ENCODE peak calls at places on chromosomes 1 and 21, in four cellular contexts. H, C, N and K are unnamed samples.

GRCh38 chr1:39080884-39081265 is 54.7 kb downstream of the NDUFS5 start:
- DNase-seq in H (no peak), C (peak; percentile 87), N (no peak), K (peak; percentile 80)

GRCh38 chr1:74857676-74858075 is 124.7 kb downstream of the TYW3 start:
- DNase-seq in H (no peak), C (no peak), N (no peak), K (no peak)

GRCh38 chr1:231359113-231359512 is 21.0 kb downstream of the SPRTN start:
- DNase-seq in H (no peak), C (no peak), N (peak; percentile 98), K (no peak)

GRCh38 chr1:44086722-44087474 is 31.7 kb upstream of the KLF17 start:
- DNase-seq in H (no peak), C (no peak), N (no peak), K (no peak)

GRCh38 chr1:43688594-43689000 is 18.7 kb upstream of the ST3GAL3 start:
- DNase-seq in H (peak; percentile 64), C (no peak), N (peak; percentile 89), K (no peak)

GRCh38 chr1:218433744-218434143 is 88.6 kb downstream of the TGFB2 start:
- DNase-seq in H (no peak), C (no peak), N (peak; percentile 46), K (no peak)

GRCh38 chr1:92201973-92202372 is 15.7 kb upstream of the C1orf146 start:
- DNase-seq in H (no peak), C (no peak), N (no peak), K (no peak)

GRCh38 chr1:19552291-19553010 is 67.1 kb upstream of the CAPZB start:
- DNase-seq in H (no peak), C (no peak), N (no peak), K (no peak)

GRCh38 chr1:232844791-232845190 is 39.6 kb downstream of the MAP10 start:
- DNase-seq in H (no peak), C (no peak), N (peak; percentile 36), K (no peak)

GRCh38 chr1:11505591-11506538 is 26.9 kb downstream of the DISP3 start:
- DNase-seq in H (no peak), C (no peak), N (no peak), K (no peak)

GRCh38 chr1:16226495-16227179 is 10.3 kb downstream of the CPLANE2 start:
- DNase-seq in H (no peak), C (peak; percentile 93), N (peak; percentile 23), K (peak; percentile 92)

GRCh38 chr1:23562138-23562819 is 3.0 kb upstream of the ID3 start:
- DNase-seq in H (peak; percentile 100), C (peak; percentile 95), N (peak; percentile 100), K (peak; percentile 99)

GRCh38 chr1:30847358-30847972 is 61.1 kb downstream of the SDC3 start:
- DNase-seq in H (peak; percentile 81), C (peak; percentile 85), N (no peak), K (peak; percentile 97)

GRCh38 chr1:109714661-109715372 is 2.8 kb downstream of the GSTM5 start:
- DNase-seq in H (no peak), C (no peak), N (no peak), K (no peak)

GRCh38 chr1:17194981-17195528 is 9.9 kb upstream of the PADI1 start:
- DNase-seq in H (no peak), C (no peak), N (no peak), K (peak; percentile 22)

GRCh38 chr1:62735491-62736171 is 47.4 kb upstream of the DOCK7 start:
- DNase-seq in H (no peak), C (no peak), N (peak; percentile 59), K (no peak)

GRCh38 chr1:167915528-167916102 is 1.7 kb upstream of the ADCY10 start:
- DNase-seq in H (no peak), C (no peak), N (no peak), K (no peak)

GRCh38 chr1:213054142-213054541 is 3.1 kb downstream of the RPS6KC1 start:
- DNase-seq in H (no peak), C (no peak), N (no peak), K (no peak)

GRCh38 chr1:212512731-212513559 is 80.2 kb downstream of the NENF start:
- DNase-seq in H (no peak), C (no peak), N (peak; percentile 18), K (no peak)

GRCh38 chr1:21568006-21568746 is 59.0 kb downstream of the ALPL start:
- DNase-seq in H (peak; percentile 7), C (no peak), N (peak; percentile 47), K (peak; percentile 46)

GRCh38 chr21:15616864-15617574 is 112.8 kb upstream of the USP25 start:
- DNase-seq in H (no peak), C (no peak), N (peak; percentile 60), K (no peak)

GRCh38 chr1:83055391-83056170 is 943.4 kb downstream of the TTLL7 start:
- DNase-seq in H (no peak), C (no peak), N (no peak), K (no peak)

GRCh38 chr1:205319081-205320018 is 2.2 kb downstream of the NUAK2 start:
- DNase-seq in H (peak; percentile 57), C (no peak), N (peak; percentile 71), K (peak; percentile 77)

GRCh38 chr1:91850708-91851107 is 35.2 kb downstream of the TGFBR3 start:
- DNase-seq in H (no peak), C (no peak), N (no peak), K (no peak)

GRCh38 chr21:37292946-37293345 is 25.8 kb upstream of the VPS26C start:
- DNase-seq in H (peak; percentile 92), C (no peak), N (peak; percentile 19), K (no peak)

GRCh38 chr1:6870086-6870485 is 84.8 kb downstream of the CAMTA1 start:
- DNase-seq in H (no peak), C (no peak), N (peak; percentile 46), K (no peak)

GRCh38 chr1:118783095-118783758 is 204.9 kb downstream of the TBX15 start:
- DNase-seq in H (no peak), C (no peak), N (no peak), K (no peak)

GRCh38 chr1:94986783-94987182 is 59.9 kb upstream of the CNN3 start:
- DNase-seq in H (no peak), C (no peak), N (peak; percentile 57), K (no peak)

GRCh38 chr1:233216009-233216408 is 79.5 kb downstream of the PCNX2 start:
- DNase-seq in H (no peak), C (no peak), N (no peak), K (no peak)

GRCh38 chr1:235111107-235111506 is 17.5 kb downstream of the TOMM20 start:
- DNase-seq in H (no peak), C (no peak), N (no peak), K (no peak)

GRCh38 chr1:115976900-115977480 is 677 bp downstream of the SLC22A15 start:
- DNase-seq in H (no peak), C (no peak), N (peak; percentile 73), K (no peak)

GRCh38 chr1:242147096-242147976 is 148.4 kb upstream of the MAP1LC3C start:
- DNase-seq in H (no peak), C (no peak), N (peak; percentile 12), K (no peak)

GRCh38 chr21:38839370-38839681 is 33.6 kb downstream of the ETS2 start:
- DNase-seq in H (no peak), C (no peak), N (no peak), K (no peak)

GRCh38 chr1:18948913-18949688 is 7.4 kb downstream of the IFFO2 start:
- DNase-seq in H (peak; percentile 41), C (no peak), N (peak; percentile 94), K (peak; percentile 75)

GRCh38 chr1:224615861-224616760 is at the start of gene CNIH3:
- DNase-seq in H (no peak), C (peak; percentile 90), N (peak; percentile 63), K (peak; percentile 79)

GRCh38 chr1:226360106-226360746 is 47.7 kb downstream of the PARP1 start:
- DNase-seq in H (no peak), C (no peak), N (no peak), K (no peak)

GRCh38 chr1:230291731-230292620 is 134.2 kb downstream of the PGBD5 start:
- DNase-seq in H (no peak), C (no peak), N (no peak), K (no peak)

GRCh38 chr1:30883389-30884172 is 25.0 kb downstream of the SDC3 start:
- DNase-seq in H (no peak), C (no peak), N (no peak), K (no peak)

DNA sequence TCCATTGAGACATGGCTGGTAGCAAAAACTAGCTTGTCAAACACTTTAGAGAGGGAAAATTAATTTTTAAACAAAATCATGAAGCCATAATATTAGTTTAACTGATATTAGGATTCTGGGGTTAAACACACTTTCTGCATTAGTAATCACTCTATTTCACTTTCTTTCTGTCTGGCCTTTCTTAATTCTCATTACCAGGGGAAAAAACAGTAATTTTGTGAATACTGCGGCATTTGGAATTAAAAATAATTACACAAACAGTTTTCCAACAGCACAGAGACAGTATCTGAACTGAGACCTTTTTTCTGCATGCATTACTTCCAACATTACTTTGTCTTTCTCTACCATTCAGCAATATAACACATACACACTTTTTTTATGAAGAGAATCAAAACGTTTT is 190.6 kb downstream of the MRPL39 start:
- DNase-seq in H (no peak), C (no peak), N (no peak), K (no peak)
- H3K9ac ChIP-seq in H (no peak overlapping the region), C (no peak overlapping the region), N (no peak overlapping the region), K (no peak overlapping the region)

DNA sequence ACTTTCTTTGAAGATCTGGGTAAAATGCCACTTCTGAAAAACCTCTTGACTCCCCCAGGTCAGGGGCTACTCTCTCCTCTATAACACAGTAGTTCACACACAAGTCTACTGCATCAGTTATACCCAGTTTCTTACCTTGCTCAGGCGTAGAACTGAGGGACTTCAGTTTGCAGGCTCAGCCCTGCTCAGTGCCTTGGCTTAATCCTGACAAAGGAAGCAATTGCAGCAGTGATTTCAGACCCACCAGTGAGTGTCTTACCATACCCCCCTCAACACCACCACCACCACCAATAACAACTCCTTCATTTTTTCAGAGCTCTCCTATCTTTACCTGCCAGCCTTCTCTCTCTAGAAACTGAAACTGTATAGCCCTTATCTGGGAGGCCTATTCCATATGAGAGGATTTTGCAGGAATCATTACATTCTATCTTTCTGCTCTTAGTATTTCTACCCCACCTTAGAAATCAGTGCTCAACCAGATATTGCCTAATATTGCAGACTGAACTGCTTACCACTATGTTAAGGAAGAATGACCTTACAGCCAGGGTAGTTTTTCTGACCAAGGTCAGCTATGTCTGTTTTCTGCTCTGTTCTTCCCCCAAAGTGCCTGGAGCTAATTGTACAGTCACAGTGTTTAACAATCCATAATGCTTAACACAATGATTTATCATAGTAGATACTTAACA is 105.4 kb upstream of the S1PR1 start:
- DNase-seq in H (no peak), C (no peak), N (no peak), K (no peak)
- H3K9ac ChIP-seq in H (no peak overlapping the region), C (no peak overlapping the region), N (no peak overlapping the region), K (no peak overlapping the region)

GRCh38 chr1:176149939-176150807 is 56.9 kb downstream of the COP1 start:
- DNase-seq in H (no peak), C (no peak), N (no peak), K (no peak)
- H3K9ac ChIP-seq in H (no peak overlapping the region), C (no peak overlapping the region), N (no peak overlapping the region), K (no peak overlapping the region)

GRCh38 chr21:44681861-44682579 is at the start of gene KRTAP12-1:
- DNase-seq in H (no peak), C (peak; percentile 22), N (no peak), K (no peak)
- H3K9ac ChIP-seq in H (no peak within 1 kb of the TSS), C (no peak within 1 kb of the TSS), N (no peak within 1 kb of the TSS), K (no peak within 1 kb of the TSS)

GRCh38 chr1:156368889-156369684 is at the start of gene RHBG:
- DNase-seq in H (peak; percentile 15), C (peak; percentile 84), N (peak; percentile 49), K (peak; percentile 83)
- H3K9ac ChIP-seq in H (no peak within 1 kb of the TSS), C (peak within 1 kb of the TSS; percentile 9), N (peak within 1 kb of the TSS; percentile 13), K (peak within 1 kb of the TSS; percentile 81)

GRCh38 chr1:47449702-47450552 is 12.1 kb downstream of the FOXD2 start:
- DNase-seq in H (no peak), C (peak; percentile 84), N (peak; percentile 30), K (no peak)
- H3K9ac ChIP-seq in H (no peak overlapping the region), C (no peak overlapping the region), N (no peak overlapping the region), K (no peak overlapping the region)